ENCODE peak calls at places on chromosomes 4 and X, in ten cellular contexts. Y is cardiac fibroblast, E is H9, A is bronchial epithelial cell, K is upper lobe of right lung, P is nephron progenitor cell, M is ascending aorta, B is osteocyte, V is NB4, R is fibroblast of mammary gland. L is an unnamed sample.

GRCh38 chrX:120308558-120308957 is 2.7 kb downstream of the TMEM255A start:
- DNase-seq in Y (no peak), E (peak), A (no peak), K (no peak), P (peak), M (no peak), B (no peak), V (no peak), R (no peak), L (no peak)

GRCh38 chrX:2497961-2498780 is 2.6 kb downstream of the DHRSX start:
- DNase-seq in Y (peak), E (no peak), A (peak), K (no peak), P (no peak), M (no peak), B (no peak), V (no peak), R (peak), L (no peak)

GRCh38 chr4:39255266-39255665 is 72.9 kb downstream of the WDR19 start:
- DNase-seq in Y (peak), E (no peak), A (peak), K (no peak), P (no peak), M (no peak), B (no peak), V (no peak), R (peak), L (no peak)

GRCh38 chr4:185112104-185112503 is 31.0 kb upstream of the SLC25A4 start:
- DNase-seq in Y (peak), E (no peak), A (peak), K (no peak), P (no peak), M (no peak), B (no peak), V (peak), R (peak), L (no peak)

GRCh38 chr4:48945981-48946380 is 39.4 kb upstream of the OCIAD2 start:
- DNase-seq in Y (no peak), E (no peak), A (no peak), K (no peak), P (no peak), M (no peak), B (no peak), V (no peak), R (no peak), L (no peak)

GRCh38 chr4:147201016-147201415 is 255.4 kb upstream of the TTC29 start:
- DNase-seq in Y (no peak), E (no peak), A (no peak), K (no peak), P (no peak), M (no peak), B (no peak), V (no peak), R (no peak), L (no peak)

GRCh38 chrX:132855760-132856341 is 102.6 kb downstream of the HS6ST2 start:
- DNase-seq in Y (no peak), E (no peak), A (no peak), K (no peak), P (no peak), M (no peak), B (no peak), V (no peak), R (no peak), L (no peak)

GRCh38 chrX:108362026-108362425 is 76.2 kb downstream of the COL4A6 start:
- DNase-seq in Y (no peak), E (no peak), A (peak), K (no peak), P (no peak), M (no peak), B (no peak), V (no peak), R (peak), L (no peak)

GRCh38 chr4:80138556-80139538 is 58.5 kb upstream of the PRDM8 start:
- DNase-seq in Y (no peak), E (no peak), A (peak), K (no peak), P (no peak), M (no peak), B (no peak), V (peak), R (peak), L (no peak)

GRCh38 chr4:15100994-15101695 is 98.9 kb downstream of the CPEB2 start:
- DNase-seq in Y (peak), E (no peak), A (no peak), K (no peak), P (no peak), M (no peak), B (no peak), V (no peak), R (peak), L (no peak)

GRCh38 chr4:55485821-55486220 is 60.9 kb downstream of the CLOCK start:
- DNase-seq in Y (no peak), E (no peak), A (no peak), K (no peak), P (no peak), M (no peak), B (no peak), V (no peak), R (peak), L (no peak)

GRCh38 chr4:58849026-58849425 is 1738.8 kb upstream of the IGFBP7 start:
- DNase-seq in Y (no peak), E (no peak), A (no peak), K (no peak), P (no peak), M (no peak), B (no peak), V (no peak), R (no peak), L (no peak)

GRCh38 chr4:24416293-24416692 is 168.1 kb downstream of the DHX15 start:
- DNase-seq in Y (no peak), E (no peak), A (no peak), K (no peak), P (no peak), M (no peak), B (no peak), V (no peak), R (no peak), L (no peak)

GRCh38 chr4:138835833-138836521 is 179.6 kb upstream of the NOCT start:
- DNase-seq in Y (peak), E (no peak), A (peak), K (no peak), P (no peak), M (no peak), B (no peak), V (peak), R (peak), L (no peak)

GRCh38 chr4:186726440-186727148 is 2.9 kb upstream of the FAT1 start:
- DNase-seq in Y (peak), E (peak), A (peak), K (peak), P (peak), M (peak), B (peak), V (no peak), R (peak), L (peak)

GRCh38 chr4:156765277-156765676 is 206.3 kb downstream of the PDGFC start:
- DNase-seq in Y (peak), E (no peak), A (no peak), K (no peak), P (no peak), M (no peak), B (no peak), V (no peak), R (no peak), L (no peak)

GRCh38 chr4:8854016-8854415 is 17.6 kb downstream of the HMX1 start:
- DNase-seq in Y (no peak), E (no peak), A (no peak), K (no peak), P (no peak), M (no peak), B (no peak), V (no peak), R (no peak), L (no peak)

GRCh38 chr4:181799670-181800069 is 443.5 kb upstream of the TENM3 start:
- DNase-seq in Y (no peak), E (no peak), A (no peak), K (no peak), P (no peak), M (no peak), B (no peak), V (no peak), R (no peak), L (no peak)

GRCh38 chr4:86233681-86234080 is 126.2 kb downstream of the MAPK10 start:
- DNase-seq in Y (peak), E (no peak), A (peak), K (no peak), P (no peak), M (no peak), B (no peak), V (no peak), R (no peak), L (no peak)

GRCh38 chr4:113300384-113301011 is 251.0 kb downstream of the ANK2 start:
- DNase-seq in Y (peak), E (no peak), A (peak), K (no peak), P (no peak), M (no peak), B (no peak), V (no peak), R (peak), L (no peak)

GRCh38 chrX:150692296-150692695 is 900 bp upstream of the MTMR1 start:
- DNase-seq in Y (no peak), E (no peak), A (no peak), K (no peak), P (no peak), M (no peak), B (no peak), V (no peak), R (no peak), L (no peak)

GRCh38 chr4:101218346-101218745 is 129.0 kb downstream of the PPP3CA start:
- DNase-seq in Y (no peak), E (no peak), A (no peak), K (no peak), P (no peak), M (no peak), B (no peak), V (no peak), R (peak), L (no peak)

GRCh38 chr4:169485084-169485483 is 127.3 kb downstream of the NEK1 start:
- DNase-seq in Y (peak), E (no peak), A (peak), K (no peak), P (no peak), M (no peak), B (no peak), V (no peak), R (peak), L (no peak)

GRCh38 chr4:189304179-189304578 is 636.5 kb upstream of the FRG1 start:
- DNase-seq in Y (no peak), E (no peak), A (peak), K (no peak), P (no peak), M (no peak), B (no peak), V (no peak), R (no peak), L (no peak)

GRCh38 chrX:38760883-38761282 is 40.4 kb upstream of the MID1IP1 start:
- DNase-seq in Y (no peak), E (no peak), A (no peak), K (no peak), P (no peak), M (no peak), B (no peak), V (no peak), R (no peak), L (no peak)

GRCh38 chrX:24956828-24957227 is 58.9 kb downstream of the ARX start:
- DNase-seq in Y (no peak), E (no peak), A (peak), K (no peak), P (no peak), M (no peak), B (no peak), V (no peak), R (peak), L (no peak)

GRCh38 chrX:123731258-123731986 is 1.4 kb downstream of the THOC2 start:
- DNase-seq in Y (peak), E (no peak), A (peak), K (peak), P (peak), M (no peak), B (peak), V (peak), R (peak), L (no peak)

GRCh38 chrX:150127216-150127615 is 188.9 kb upstream of the EOLA2 start:
- DNase-seq in Y (no peak), E (no peak), A (no peak), K (no peak), P (no peak), M (no peak), B (no peak), V (no peak), R (no peak), L (no peak)

GRCh38 chr4:182277402-182277801 is 34.2 kb downstream of the TENM3 start:
- DNase-seq in Y (no peak), E (no peak), A (no peak), K (no peak), P (no peak), M (no peak), B (no peak), V (no peak), R (peak), L (no peak)

GRCh38 chr4:140762202-140762601 is 6.0 kb upstream of the TBC1D9 start:
- DNase-seq in Y (no peak), E (no peak), A (no peak), K (no peak), P (no peak), M (no peak), B (no peak), V (no peak), R (no peak), L (no peak)

GRCh38 chrX:45172890-45173289 is 27.8 kb downstream of the DIPK2B start:
- DNase-seq in Y (peak), E (no peak), A (peak), K (no peak), P (no peak), M (no peak), B (no peak), V (peak), R (peak), L (no peak)

GRCh38 chr4:7323872-7324650 is 110.7 kb downstream of the PSAPL1 start:
- DNase-seq in Y (no peak), E (no peak), A (no peak), K (no peak), P (no peak), M (no peak), B (no peak), V (peak), R (no peak), L (no peak)

GRCh38 chr4:80407246-80407645 is 71.7 kb downstream of the CFAP299 start:
- DNase-seq in Y (peak), E (no peak), A (no peak), K (no peak), P (no peak), M (no peak), B (no peak), V (no peak), R (peak), L (no peak)

GRCh38 chrX:3451566-3451965 is 105.1 kb upstream of the MXRA5 start:
- DNase-seq in Y (peak), E (no peak), A (no peak), K (no peak), P (no peak), M (no peak), B (no peak), V (no peak), R (peak), L (no peak)

GRCh38 chr4:147530723-147531122 is 49.8 kb downstream of the EDNRA start:
- DNase-seq in Y (no peak), E (no peak), A (no peak), K (no peak), P (no peak), M (no peak), B (no peak), V (no peak), R (no peak), L (no peak)

GRCh38 chrX:152912121-152912520 is 14.3 kb downstream of the ZNF185 start:
- DNase-seq in Y (no peak), E (peak), A (no peak), K (no peak), P (no peak), M (no peak), B (no peak), V (peak), R (no peak), L (no peak)

GRCh38 chr4:78569291-78569821 is 17.8 kb downstream of the ANXA3 start:
- DNase-seq in Y (peak), E (no peak), A (peak), K (no peak), P (no peak), M (no peak), B (no peak), V (no peak), R (peak), L (no peak)

GRCh38 chrX:151753313-151754041 is 18.9 kb downstream of the CNGA2 start:
- DNase-seq in Y (peak), E (peak), A (peak), K (peak), P (peak), M (no peak), B (peak), V (peak), R (peak), L (peak)

GRCh38 chr4:39096847-39097246 is 34.8 kb downstream of the KLHL5 start:
- DNase-seq in Y (no peak), E (no peak), A (no peak), K (no peak), P (no peak), M (no peak), B (no peak), V (peak), R (no peak), L (no peak)

GRCh38 chr4:141713185-141713584 is 76.8 kb downstream of the IL15 start:
- DNase-seq in Y (no peak), E (no peak), A (no peak), K (no peak), P (no peak), M (no peak), B (no peak), V (no peak), R (peak), L (no peak)

DNA sequence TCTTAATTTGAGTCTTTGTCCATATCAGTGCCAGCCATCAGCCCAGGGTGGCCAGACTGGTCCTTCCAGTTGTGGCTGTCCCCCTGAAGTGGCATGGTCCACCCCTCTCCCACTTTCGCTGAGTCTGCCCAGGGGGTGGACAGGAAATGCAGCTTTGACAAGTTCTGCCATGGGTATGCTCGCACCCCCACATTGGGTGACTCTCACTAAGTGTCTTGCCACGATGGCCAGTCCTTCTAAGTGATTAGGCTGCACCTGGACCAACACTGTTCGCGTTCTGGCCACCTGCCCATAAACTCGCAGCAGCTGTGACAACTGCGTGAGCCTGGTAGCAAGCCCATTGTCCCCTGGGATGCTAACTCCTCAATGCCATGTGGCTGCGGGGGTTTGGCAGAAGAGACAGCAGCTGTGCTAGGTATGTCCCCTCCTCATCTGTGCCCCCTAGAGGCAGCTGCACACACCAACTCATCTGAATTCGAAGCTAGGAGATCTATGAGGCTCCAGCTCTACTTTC is 10.0 kb upstream of the LNX1 start:
- DNase-seq in Y (peak), E (peak), A (no peak), K (no peak), P (peak), M (no peak), B (no peak), V (peak), R (no peak), L (peak)
- TF ChIP-seq CTCF in Y (no peak), E (peak), A (peak), K (no peak), P (peak), M (no peak), B (peak), V (peak), R (peak), L (peak)

GRCh38 chr4:87353592-87353991 is 30.9 kb upstream of the HSD17B13 start:
- DNase-seq in Y (peak), E (peak), A (peak), K (no peak), P (peak), M (no peak), B (no peak), V (peak), R (peak), L (peak)
- TF ChIP-seq CTCF in Y (peak), E (peak), A (peak), K (peak), P (peak), M (peak), B (peak), V (no peak), R (peak), L (peak)

DNA sequence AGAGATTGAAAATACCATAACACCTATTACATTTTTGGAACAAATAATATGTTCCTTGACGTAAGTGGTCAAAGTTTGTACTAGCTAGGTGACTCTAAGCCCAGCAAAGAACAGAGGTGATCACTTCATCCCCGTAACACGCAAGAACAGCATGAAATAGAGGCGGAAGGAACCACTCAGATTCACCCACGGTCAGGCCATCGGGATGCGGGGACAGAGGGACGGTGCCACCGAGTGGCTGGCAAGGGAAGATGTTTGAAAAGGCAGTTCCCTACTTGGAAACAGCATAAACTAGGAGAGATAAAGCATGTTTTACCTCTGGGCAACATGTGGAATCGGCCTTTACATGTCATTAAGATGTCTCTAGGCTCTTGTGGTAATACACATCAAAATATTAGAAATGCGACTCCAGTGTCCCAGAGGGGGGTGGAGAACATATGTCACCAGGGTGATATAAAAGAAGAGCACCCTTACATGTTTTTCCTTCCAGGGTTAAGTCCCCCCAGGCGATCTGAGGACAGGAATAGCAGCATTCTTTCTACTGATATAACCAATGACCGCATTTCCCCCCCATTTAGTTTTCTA is 84.0 kb downstream of the PHKA2 start:
- DNase-seq in Y (peak), E (peak), A (peak), K (no peak), P (peak), M (no peak), B (no peak), V (peak), R (peak), L (no peak)
- TF ChIP-seq CTCF in Y (peak), E (peak), A (peak), K (peak), P (peak), M (peak), B (peak), V (peak), R (peak), L (peak)

GRCh38 chr4:154082760-154083530 is 294.1 kb upstream of the SFRP2 start:
- DNase-seq in Y (peak), E (peak), A (peak), K (no peak), P (no peak), M (no peak), B (no peak), V (peak), R (peak), L (peak)
- TF ChIP-seq CTCF in Y (peak), E (peak), A (peak), K (no peak), P (peak), M (no peak), B (peak), V (peak), R (peak), L (peak)

L was measured in neural crest cell.